ENCODE peak calls at places on chromosomes 12 and 14, in nine cellular contexts. P is effector CD4-positive, alpha-beta T cell; J is GM04503; W is amygdala; S is anterior cingulate cortex; V is amniotic stem cell; O is pancreas; R is DMS79 treated with DMSO at 0.1 percent for 48 hours; X is D341Med. Q is an unnamed sample.
A peak's percentile ranks its signal among the peaks of the same experiment; 100 is the strongest.

GRCh38 chr14:33343016-33343415 is 404.3 kb downstream of the NPAS3 start:
- DNase-seq in V (no peak), W (no peak), J (no peak), R (no peak), O (no peak), P (no peak), X (no peak), S (no peak), Q (no peak)

GRCh38 chr12:31204995-31205582 is 120.9 kb downstream of the SINHCAF start:
- DNase-seq in V (no peak), P (no peak), S (no peak), R (no peak), J (no peak), W (no peak), O (no peak), X (no peak), Q (no peak)

GRCh38 chr14:79201545-79202247 is 1009.6 kb downstream of the DIO2 start:
- DNase-seq in X (no peak), V (no peak), J (no peak), S (no peak), W (no peak), O (no peak), P (no peak), R (no peak), Q (no peak)

GRCh38 chr12:132190012-132190755 is 45.9 kb downstream of the NOC4L start:
- DNase-seq in V (no peak), R (no peak), P (no peak), J (no peak), S (no peak), O (no peak), X (no peak), W (no peak), Q (no peak)

GRCh38 chr14:93582516-93582915 is 151.8 kb downstream of the UNC79 start:
- DNase-seq in J (no peak), S (no peak), X (no peak), W (no peak), V (no peak), P (no peak), O (no peak), R (no peak), Q (no peak)

GRCh38 chr14:53634793-53635192 is 321.8 kb downstream of the BMP4 start:
- DNase-seq in W (no peak), P (no peak), R (no peak), S (no peak), J (no peak), X (no peak), O (no peak), V (no peak), Q (no peak)

GRCh38 chr12:92065018-92065499 is 80.6 kb downstream of the BTG1 start:
- DNase-seq in P (peak; percentile 40), X (no peak), V (no peak), S (no peak), W (no peak), R (no peak), O (no peak), J (no peak), Q (no peak)

GRCh38 chr12:113727651-113728061 is 238.5 kb downstream of the RBM19 start:
- DNase-seq in X (no peak), J (peak; percentile 37), S (no peak), R (no peak), P (no peak), V (no peak), W (no peak), O (no peak), Q (no peak)

GRCh38 chr12:123388948-123389559 is 5.1 kb downstream of the KMT5A start:
- DNase-seq in W (no peak), S (no peak), P (no peak), R (no peak), O (no peak), J (no peak), V (no peak), X (peak; percentile 80), Q (no peak)

GRCh38 chr12:45427042-45427441 is 211.1 kb downstream of the ANO6 start:
- DNase-seq in O (no peak), R (no peak), P (no peak), W (no peak), J (no peak), X (no peak), V (no peak), S (no peak), Q (no peak)

GRCh38 chr14:75003250-75004027 is 718 bp downstream of the EIF2B2 start:
- DNase-seq in V (no peak), S (no peak), O (no peak), R (no peak), P (no peak), W (no peak), J (no peak), X (no peak), Q (no peak)

GRCh38 chr12:48078901-48079300 is 27.0 kb downstream of the SENP1 start:
- DNase-seq in R (no peak), X (no peak), V (no peak), W (no peak), O (no peak), S (no peak), J (peak; percentile 16), P (no peak), Q (no peak)

GRCh38 chr14:50862171-50862570 is 9.7 kb upstream of the ABHD12B start:
- DNase-seq in V (no peak), O (no peak), W (no peak), R (no peak), S (no peak), J (no peak), P (no peak), X (no peak), Q (no peak)

GRCh38 chr12:25926536-25926935 is 31.9 kb upstream of the RASSF8 start:
- DNase-seq in X (peak; percentile 63), S (no peak), R (no peak), W (no peak), O (no peak), J (no peak), V (no peak), P (no peak), Q (no peak)

GRCh38 chr14:61690039-61690438 is 5.3 kb upstream of the HIF1A start:
- DNase-seq in R (no peak), O (no peak), W (no peak), X (no peak), J (no peak), S (no peak), P (no peak), V (no peak), Q (no peak)

GRCh38 chr12:109346920-109347319 is 780 bp upstream of the MYO1H start:
- DNase-seq in S (no peak), W (no peak), J (no peak), R (no peak), O (no peak), P (no peak), V (no peak), X (no peak), Q (no peak)

GRCh38 chr12:100164153-100164704 is 21.6 kb upstream of the BLTP3B start:
- DNase-seq in V (no peak), X (no peak), P (no peak), W (no peak), R (no peak), O (no peak), S (no peak), J (no peak), Q (no peak)

Q was measured in tibial nerve.